ENCODE peak calls at places on chromosomes 2 and 18, in eight cellular contexts. B, A, M, H, K, I, D and S are unnamed samples.

GRCh38 chr2:84865181-84865783 is 15.6 kb downstream of the TRABD2A start:
- DNase-seq in K (no peak), H (no peak), D (no peak), B (no peak), A (no peak), M (peak; percentile 34), I (no peak), S (no peak)

GRCh38 chr2:176110975-176111663 is 4.0 kb downstream of the HOXD11 start:
- DNase-seq in M (no peak), I (no peak), H (no peak), A (no peak), K (no peak), B (no peak), D (no peak), S (no peak)

GRCh38 chr2:207408086-207408794 is 121.5 kb upstream of the CREB1 start:
- DNase-seq in H (no peak), A (no peak), B (no peak), K (no peak), I (no peak), D (no peak), M (peak; percentile 88), S (no peak)

GRCh38 chr2:240994161-240994896 is 4.1 kb upstream of the SNED1 start:
- DNase-seq in B (no peak), A (no peak), K (peak; percentile 65), H (peak; percentile 13), M (no peak), D (no peak), I (no peak), S (no peak)

GRCh38 chr2:160224060-160224459 is 24.0 kb upstream of the ITGB6 start:
- DNase-seq in K (no peak), A (no peak), I (no peak), H (no peak), B (no peak), D (no peak), M (peak; percentile 97), S (no peak)

GRCh38 chr2:95670167-95670566 is 78.4 kb downstream of the TRIM43 start:
- DNase-seq in B (no peak), I (no peak), K (no peak), M (no peak), A (no peak), D (no peak), H (no peak), S (no peak)

GRCh38 chr2:125296742-125297141 is 1271.7 kb downstream of the CNTNAP5 start:
- DNase-seq in B (no peak), K (no peak), H (no peak), A (no peak), M (no peak), D (no peak), I (no peak), S (no peak)

GRCh38 chr18:27942706-27943105 is 234.2 kb downstream of the CDH2 start:
- DNase-seq in B (no peak), K (no peak), D (no peak), I (no peak), M (peak; percentile 71), H (no peak), A (no peak), S (no peak)

GRCh38 chr2:127199223-127199622 is 20.9 kb downstream of the CYP27C1 start:
- DNase-seq in M (no peak), I (no peak), H (no peak), D (no peak), B (no peak), K (peak; percentile 61), A (no peak), S (no peak)

GRCh38 chr18:58407263-58407648 is 221.6 kb downstream of the ALPK2 start:
- DNase-seq in D (no peak), H (no peak), I (no peak), B (no peak), A (no peak), K (no peak), M (no peak), S (no peak)

GRCh38 chr2:47521666-47522285 is 118.8 kb downstream of the MSH2 start:
- DNase-seq in A (no peak), K (no peak), B (no peak), H (no peak), I (no peak), D (no peak), M (no peak), S (no peak)

GRCh38 chr2:219174146-219174545 is 2.6 kb downstream of the CNPPD1 start:
- DNase-seq in M (no peak), K (no peak), H (no peak), B (no peak), D (no peak), I (no peak), A (no peak), S (no peak)

GRCh38 chr2:29343830-29344229 is 228.6 kb downstream of the CLIP4 start:
- DNase-seq in K (no peak), I (no peak), M (no peak), A (no peak), H (no peak), D (no peak), B (no peak), S (no peak)

GRCh38 chr2:160517731-160518130 is 24.1 kb upstream of the RBMS1 start:
- DNase-seq in D (no peak), B (no peak), A (no peak), I (no peak), K (no peak), H (no peak), M (no peak), S (no peak)

GRCh38 chr18:55400590-55401274 is 187.3 kb downstream of the TCF4 start:
- DNase-seq in M (no peak), H (no peak), A (no peak), K (no peak), D (no peak), I (no peak), B (no peak), S (no peak)

GRCh38 chr2:162478721-162479129 is 134.8 kb downstream of the GCA start:
- DNase-seq in H (no peak), I (no peak), A (no peak), B (no peak), M (peak; percentile 87), K (no peak), D (no peak), S (no peak)

DNA sequence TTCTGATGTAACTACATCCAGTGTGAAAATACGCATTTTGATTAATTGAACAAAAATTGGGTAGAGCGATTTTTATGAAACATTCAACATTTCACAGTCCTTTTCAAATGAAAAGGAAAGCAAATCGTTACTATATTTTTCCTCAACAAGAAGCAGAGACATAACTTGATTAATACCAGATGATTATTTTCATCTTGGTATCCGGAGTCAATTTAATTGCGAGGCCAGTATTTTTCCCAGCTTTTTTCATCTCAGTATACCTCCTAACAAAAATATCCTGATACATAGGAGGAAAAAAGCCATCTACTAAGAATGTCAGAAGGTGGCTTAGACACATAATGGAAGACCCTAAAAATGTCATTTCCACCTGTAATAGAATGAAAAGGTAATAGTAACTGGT is 6.0 kb downstream of the PTGR3 start:
- DNase-seq in D (no peak), H (no peak), K (no peak), B (no peak), I (no peak), A (no peak), M (no peak), S (no peak)
- H3K4me1 ChIP-seq in D (peaks cover 17% of the 10 kb centered on the region), H (peaks cover 86% of the 10 kb centered on the region), K (peaks cover 71% of the 10 kb centered on the region), B (peaks cover 29% of the 10 kb centered on the region), I (no peaks in the 10 kb centered on the region), A (peaks cover 66% of the 10 kb centered on the region), M (peaks cover 23% of the 10 kb centered on the region), S (peaks cover 33% of the 10 kb centered on the region)

DNA sequence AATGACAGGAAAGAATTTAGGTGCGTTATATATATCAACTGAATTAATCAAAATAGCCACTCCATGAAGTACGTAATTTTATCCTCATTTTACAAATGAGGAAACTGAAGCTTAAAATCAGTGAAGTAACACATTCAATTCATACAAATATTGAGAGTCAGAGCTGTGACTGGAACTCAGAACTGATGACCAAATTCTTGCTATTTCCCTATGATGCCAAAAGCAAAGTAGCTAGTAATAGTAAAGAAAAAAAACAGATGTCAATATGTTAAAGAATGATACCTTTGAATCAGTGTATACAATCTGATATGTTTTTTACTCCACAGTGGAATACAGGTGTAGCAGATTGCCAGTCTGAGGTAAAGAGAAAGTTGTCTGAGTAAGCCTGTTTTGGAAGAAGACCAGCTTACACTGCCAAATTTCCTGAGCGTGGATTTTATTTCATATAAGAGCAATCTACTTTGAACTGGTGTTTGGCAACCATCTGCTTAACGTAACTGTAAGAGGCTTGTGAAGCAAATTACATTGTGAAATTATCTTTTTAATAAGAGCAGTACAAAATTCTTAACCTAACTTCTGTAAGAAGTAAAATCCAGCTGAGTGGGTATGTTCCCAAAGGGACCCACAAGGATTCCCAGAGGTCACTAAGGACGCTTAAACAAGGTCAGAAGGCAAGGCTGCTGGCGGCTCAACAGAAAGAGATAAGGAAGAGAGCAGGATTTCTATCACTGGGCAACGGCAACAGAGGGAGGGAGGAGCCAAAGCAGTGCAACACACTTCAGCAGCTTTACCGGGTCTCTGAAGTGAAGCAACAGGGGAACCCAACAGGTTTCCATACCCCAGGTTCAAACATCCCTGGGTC is 85.6 kb downstream of the IKZF2 start:
- DNase-seq in D (no peak), I (no peak), H (peak; percentile 22), M (peak; percentile 37), A (peak; percentile 46), K (no peak), B (no peak), S (no peak)
- H3K4me3 ChIP-seq in D (no peak overlapping the region), I (no peak overlapping the region), H (peak overlapping the region; percentile 46), M (peak overlapping the region; percentile 4), A (peak overlapping the region; percentile 34), K (peak overlapping the region; percentile 16), B (no peak overlapping the region), S (no peak overlapping the region)

GRCh38 chr2:73283545-73284295 is 558 bp downstream of the FBXO41 start:
- DNase-seq in B (no peak), D (no peak), A (peak; percentile 71), K (no peak), I (no peak), H (no peak), M (no peak), S (no peak)
- H3K4me1 ChIP-seq in B (no peaks in the 10 kb centered on the region), D (peaks cover 8% of the 10 kb centered on the region), A (no peaks in the 10 kb centered on the region), K (peaks cover 17% of the 10 kb centered on the region), I (no peaks in the 10 kb centered on the region), H (peaks cover 19% of the 10 kb centered on the region), M (peaks cover 10% of the 10 kb centered on the region), S (peaks cover 18% of the 10 kb centered on the region)

GRCh38 chr2:191571163-191571769 is 106.7 kb upstream of the NABP1 start:
- DNase-seq in M (peak; percentile 48), A (no peak), B (no peak), H (no peak), I (no peak), K (no peak), D (no peak), S (no peak)
- H3K4me3 ChIP-seq in M (no peak overlapping the region), A (peak overlapping the region; percentile 31), B (peak overlapping the region; percentile 53), H (peak overlapping the region; percentile 27), I (no peak overlapping the region), K (no peak overlapping the region), D (peak overlapping the region; percentile 27), S (no peak overlapping the region)

DNA sequence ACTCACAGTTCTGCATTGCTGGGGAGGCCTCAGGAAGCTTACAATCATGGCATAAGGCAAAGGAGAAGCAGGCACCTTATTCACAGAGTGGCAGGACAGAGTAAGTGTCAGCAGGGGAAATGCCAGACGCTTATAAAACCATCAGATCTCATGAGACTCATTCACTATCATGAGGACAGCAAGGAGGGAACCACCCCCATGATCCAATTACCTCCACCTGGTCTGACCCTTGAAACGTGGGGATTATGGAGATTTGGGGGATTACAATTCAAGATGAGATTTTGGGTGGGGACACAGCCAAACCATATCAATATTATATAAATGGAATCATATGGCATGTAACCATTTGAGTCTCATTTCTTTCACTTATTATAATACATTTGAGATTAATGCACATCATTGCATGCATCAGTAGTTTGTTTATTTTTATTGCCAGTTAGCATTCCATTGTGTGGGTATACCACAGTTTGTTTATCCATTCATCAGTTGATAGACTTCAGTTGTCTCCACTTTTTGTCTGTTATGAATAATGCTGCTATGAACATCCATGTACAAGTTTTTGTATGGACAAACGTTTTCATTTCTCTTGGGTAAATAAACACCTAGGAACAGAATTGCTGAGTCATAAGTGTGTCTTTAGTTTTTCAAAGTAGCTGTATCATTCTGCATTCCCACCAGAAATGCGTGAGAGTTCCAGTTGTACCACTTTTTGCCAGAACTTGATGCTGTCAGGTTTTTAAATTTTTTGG is 5.8 kb upstream of the SRBD1 start:
- DNase-seq in B (no peak), K (no peak), H (no peak), I (no peak), A (no peak), M (peak; percentile 67), D (no peak), S (no peak)
- H3K4me1 ChIP-seq in B (no peaks in the 10 kb centered on the region), K (no peaks in the 10 kb centered on the region), H (peaks cover under 1% of the 10 kb centered on the region), I (no peaks in the 10 kb centered on the region), A (peaks cover 3% of the 10 kb centered on the region), M (peaks cover 11% of the 10 kb centered on the region), D (no peaks in the 10 kb centered on the region), S (no peaks in the 10 kb centered on the region)